ENCODE peak calls at places on chromosomes 13 and 19, in nine cellular contexts. B, M, C, S, Y, U, T, H and W are unnamed samples.

GRCh38 chr13:104385409-104385808 is 1319.2 kb upstream of the SLC10A2 start:
- DNase-seq in M (no peak), S (no peak), U (no peak), B (no peak), H (no peak), C (no peak), Y (no peak), T (no peak), W (no peak)

GRCh38 chr13:100209857-100210580 is 121.1 kb downstream of the PCCA start:
- DNase-seq in T (no peak), H (no peak), S (no peak), C (no peak), Y (no peak), B (no peak), M (no peak), U (no peak), W (no peak)

GRCh38 chr13:50692396-50692915 is 151.0 kb downstream of the DLEU7 start:
- DNase-seq in S (no peak), B (no peak), T (no peak), M (no peak), H (no peak), Y (no peak), C (no peak), U (no peak), W (no peak)

GRCh38 chr19:3132971-3133792 is 2.7 kb upstream of the GNA15 start:
- DNase-seq in U (peak), S (no peak), Y (peak), B (no peak), H (no peak), T (no peak), M (peak), C (no peak), W (peak)

GRCh38 chr13:112761701-112762689 is 72.2 kb downstream of the ATP11A start:
- DNase-seq in B (no peak), C (no peak), H (no peak), Y (peak), M (no peak), T (no peak), S (no peak), U (no peak), W (no peak)

GRCh38 chr19:28463493-28464053 is 749.4 kb downstream of the UQCRFS1 start:
- DNase-seq in S (no peak), T (no peak), B (peak), Y (no peak), M (no peak), U (no peak), C (no peak), H (no peak), W (no peak)

GRCh38 chr19:532578-533484 is 1.3 kb downstream of the CDC34 start:
- DNase-seq in T (no peak), B (peak), U (no peak), C (peak), M (peak), S (peak), H (peak), Y (peak), W (peak)

GRCh38 chr13:109253316-109253715 is 533.1 kb downstream of the IRS2 start:
- DNase-seq in U (no peak), H (no peak), C (no peak), M (no peak), B (no peak), T (no peak), Y (no peak), S (no peak), W (no peak)

GRCh38 chr13:48121733-48122132 is 26.8 kb upstream of the MED4 start:
- DNase-seq in S (no peak), T (no peak), M (no peak), H (no peak), U (no peak), C (no peak), B (no peak), Y (no peak), W (no peak)

GRCh38 chr19:492091-492531 is 4.2 kb upstream of the MADCAM1 start:
- DNase-seq in B (no peak), Y (peak), M (no peak), T (no peak), S (no peak), C (no peak), U (no peak), H (no peak), W (peak)

GRCh38 chr13:41613984-41614581 is 156.7 kb downstream of the RGCC start:
- DNase-seq in C (no peak), B (no peak), M (no peak), H (peak), S (no peak), Y (no peak), T (no peak), U (no peak), W (no peak)

GRCh38 chr19:1851581-1852293 is 3.5 kb upstream of the REXO1 start:
- DNase-seq in B (no peak), U (no peak), T (no peak), S (no peak), M (no peak), H (no peak), C (no peak), Y (no peak), W (peak)

GRCh38 chr19:56153507-56153906 is 12.4 kb downstream of the ZNF444 start:
- DNase-seq in M (no peak), B (no peak), T (no peak), C (no peak), S (no peak), H (no peak), Y (no peak), U (no peak), W (no peak)

GRCh38 chr19:37329686-37330085 is 41.2 kb upstream of the ZNF527 start:
- DNase-seq in H (no peak), U (no peak), B (no peak), T (no peak), S (no peak), C (no peak), M (peak), Y (no peak), W (peak)

GRCh38 chr13:103403814-103404213 is 337.6 kb upstream of the SLC10A2 start:
- DNase-seq in U (no peak), T (no peak), H (no peak), B (no peak), Y (no peak), M (no peak), C (no peak), S (no peak), W (no peak)

GRCh38 chr13:111114362-111115050 is 604 bp upstream of the ARHGEF7 start:
- DNase-seq in C (no peak), S (no peak), U (no peak), B (peak), M (no peak), H (peak), T (peak), Y (no peak), W (peak)

GRCh38 chr19:20482721-20483120 is 82.9 kb downstream of the ZNF737 start:
- DNase-seq in Y (no peak), B (no peak), T (no peak), H (no peak), C (no peak), S (no peak), U (no peak), M (no peak), W (no peak)

GRCh38 chr13:20824762-20825161 is 51.0 kb upstream of the EEF1AKMT1 start:
- DNase-seq in T (no peak), B (no peak), U (no peak), M (no peak), S (no peak), C (no peak), Y (no peak), H (no peak), W (no peak)

DNA sequence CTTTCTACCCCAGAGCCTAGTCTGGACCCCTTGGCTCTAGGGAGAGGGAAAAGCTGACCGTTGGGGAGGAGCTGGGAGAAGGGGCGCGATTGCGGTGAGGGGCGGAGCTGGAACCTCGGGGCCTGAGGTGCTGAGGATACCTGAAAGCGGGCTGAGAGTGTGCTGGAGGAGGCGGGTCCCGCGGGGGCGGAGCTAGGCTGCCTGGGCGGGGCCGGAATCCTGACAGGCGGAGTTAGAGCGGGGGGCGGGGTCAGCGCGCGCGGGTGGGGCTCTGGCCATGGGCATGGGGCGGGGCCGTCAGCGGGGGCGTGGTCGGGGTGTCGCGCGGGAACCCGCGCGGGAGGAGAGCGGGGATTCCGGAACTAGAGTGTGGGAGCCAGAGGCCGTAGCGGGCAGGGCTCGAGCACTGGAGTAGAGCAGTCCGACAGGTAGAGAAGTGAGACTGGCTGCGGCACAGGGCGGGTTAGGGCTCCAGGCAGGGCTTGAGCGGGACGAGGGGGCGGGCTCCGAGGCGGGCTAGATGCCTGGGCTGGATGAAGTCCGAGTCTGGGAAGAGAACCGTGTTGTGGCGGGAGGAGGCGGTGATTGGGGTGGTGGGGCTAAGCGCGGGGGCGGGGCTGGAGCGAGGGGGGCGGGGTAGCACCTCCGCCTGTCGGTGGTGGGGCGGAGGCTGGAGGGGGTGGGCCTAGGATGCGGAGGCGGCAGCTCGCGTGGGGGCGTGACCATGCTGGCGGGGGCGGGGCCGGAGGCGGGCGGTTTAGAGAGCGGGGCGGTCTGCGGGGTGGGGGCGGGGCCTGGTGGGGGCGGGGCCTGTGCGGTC is at the start of gene INAFM1:
- DNase-seq in H (peak), C (peak), M (peak), B (peak), S (peak), U (peak), Y (peak), T (peak), W (peak)
- TF ChIP-seq POLR2A in H (peak), C (no peak), M (peak), B (no peak), S (peak), U (peak), Y (peak), T (no peak), W (peak)

GRCh38 chr19:45901912-45902650 is at the start of gene MYPOP:
- DNase-seq in C (no peak), U (no peak), T (no peak), S (no peak), M (peak), B (no peak), Y (no peak), H (peak), W (peak)
- TF ChIP-seq POLR2A in C (no peak), U (no peak), T (no peak), S (no peak), M (peak), B (no peak), Y (no peak), H (no peak), W (no peak)

GRCh38 chr19:39411006-39411831 is 1.2 kb upstream of the PLEKHG2 start:
- DNase-seq in S (no peak), M (peak), U (no peak), B (peak), C (peak), Y (peak), H (peak), T (no peak), W (no peak)
- TF ChIP-seq POLR2A in S (no peak), M (no peak), U (peak), B (no peak), C (no peak), Y (peak), H (peak), T (peak), W (no peak)

GRCh38 chr13:40170982-40171381 is 495.5 kb downstream of the FOXO1 start:
- DNase-seq in C (no peak), U (no peak), T (no peak), H (no peak), Y (no peak), S (no peak), M (no peak), B (no peak), W (no peak)
- TF ChIP-seq POLR2A in C (no peak), U (no peak), T (no peak), H (no peak), Y (no peak), S (no peak), M (no peak), B (no peak), W (no peak)

GRCh38 chr19:16096281-16096855 is 15.3 kb upstream of the RAB8A start:
- DNase-seq in S (no peak), U (no peak), Y (no peak), M (no peak), B (no peak), H (no peak), C (no peak), T (no peak), W (no peak)

GRCh38 chr19:16100524-16100923 is 11.2 kb upstream of the RAB8A start:
- DNase-seq in C (no peak), H (no peak), M (no peak), Y (no peak), S (no peak), B (no peak), U (no peak), T (no peak), W (no peak)

GRCh38 chr19:16095071-16095571 is 16.6 kb upstream of the RAB8A start:
- DNase-seq in H (peak), C (no peak), Y (no peak), S (no peak), U (no peak), B (no peak), M (peak), T (no peak), W (no peak)

GRCh38 chr19:16098416-16098768 is 13.3 kb upstream of the RAB8A start:
- DNase-seq in H (no peak), Y (no peak), B (no peak), M (no peak), T (no peak), S (no peak), C (no peak), U (no peak), W (no peak)

DNA sequence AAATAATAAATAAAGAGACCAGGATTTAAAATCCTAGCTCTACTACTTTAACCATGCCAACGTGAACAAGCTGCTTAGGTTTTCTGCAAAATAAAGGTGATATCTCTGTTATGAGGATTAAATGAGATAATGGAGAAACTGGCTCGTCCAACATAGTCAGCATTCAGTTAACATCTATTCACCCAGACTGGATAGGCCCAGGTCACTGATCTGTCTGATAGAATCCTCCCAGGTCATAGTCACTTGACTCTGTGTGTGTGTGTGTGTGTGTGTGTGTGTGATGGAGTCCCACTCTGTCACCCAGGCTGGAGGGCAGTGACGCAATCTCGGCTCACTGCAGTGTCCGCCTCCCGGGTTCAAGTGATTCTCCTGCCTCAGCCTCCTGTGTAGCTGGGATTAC is 12.9 kb upstream of the RAB8A start:
- DNase-seq in U (no peak), T (no peak), M (no peak), C (no peak), Y (no peak), H (no peak), B (no peak), S (no peak), W (no peak)
- TF ChIP-seq POLR2A in U (peak), T (no peak), M (no peak), C (no peak), Y (no peak), H (no peak), B (no peak), S (no peak), W (no peak)